ENCODE peak calls at places on chromosomes 3 and 15, in ten cellular contexts. G, N, H, Y, S, P, E, K, M and J are unnamed samples.

GRCh38 chr15:51267047-51267713 is 71.2 kb downstream of the CYP19A1 start:
- DNase-seq in K (no peak), E (peak; percentile 19), M (peak; percentile 26), N (no peak), H (no peak), P (peak; percentile 56), S (no peak), G (peak; percentile 25), Y (no peak), J (no peak)

GRCh38 chr3:187139126-187139894 is at the start of gene RPL39L:
- DNase-seq in E (peak; percentile 70), H (peak; percentile 66), P (peak; percentile 84), S (peak; percentile 95), N (peak; percentile 96), Y (peak; percentile 87), K (no peak), M (peak; percentile 85), G (peak; percentile 97), J (peak; percentile 96)

GRCh38 chr3:143063018-143063417 is 56.6 kb upstream of the CHST2 start:
- DNase-seq in S (no peak), P (no peak), G (no peak), M (no peak), Y (no peak), E (no peak), K (no peak), N (no peak), H (no peak), J (no peak)

GRCh38 chr15:100043069-100043641 is 298.6 kb downstream of the ADAMTS17 start:
- DNase-seq in Y (peak; percentile 42), H (no peak), S (no peak), E (no peak), N (no peak), P (no peak), K (no peak), M (no peak), G (no peak), J (no peak)

GRCh38 chr3:104291437-104291851 is 1075.3 kb upstream of the ALCAM start:
- DNase-seq in E (no peak), K (no peak), H (no peak), G (no peak), N (no peak), Y (no peak), M (no peak), P (no peak), S (no peak), J (no peak)

GRCh38 chr3:149181179-149181578 is 40.5 kb downstream of the CP start:
- DNase-seq in P (no peak), K (no peak), M (no peak), Y (no peak), S (no peak), G (no peak), H (no peak), N (no peak), E (no peak), J (no peak)

GRCh38 chr3:143608966-143609365 is 239.3 kb downstream of the SLC9A9 start:
- DNase-seq in G (no peak), P (no peak), E (no peak), K (no peak), H (no peak), N (no peak), S (no peak), Y (no peak), M (no peak), J (no peak)

GRCh38 chr3:195853930-195854478 is 42.3 kb upstream of the MUC4 start:
- DNase-seq in H (no peak), N (no peak), P (no peak), Y (no peak), K (no peak), M (no peak), G (no peak), E (no peak), S (no peak), J (no peak)

GRCh38 chr3:105970283-105970682 is 101.5 kb upstream of the CBLB start:
- DNase-seq in P (no peak), S (no peak), M (no peak), H (no peak), Y (peak; percentile 17), N (no peak), E (peak; percentile 10), G (no peak), K (no peak), J (no peak)

GRCh38 chr3:70972855-70973254 is 610.7 kb downstream of the FOXP1 start:
- DNase-seq in Y (no peak), N (no peak), P (no peak), K (no peak), H (no peak), G (no peak), S (no peak), E (no peak), M (no peak), J (no peak)

GRCh38 chr3:122415104-122415744 is 638 bp downstream of the WDR5B start:
- DNase-seq in K (peak; percentile 14), H (no peak), Y (peak; percentile 43), S (peak; percentile 69), P (peak; percentile 18), G (peak; percentile 60), E (peak; percentile 69), N (peak; percentile 18), M (peak; percentile 27), J (peak; percentile 73)

GRCh38 chr15:89746386-89746974 is 4.6 kb downstream of the MESP1 start:
- DNase-seq in K (no peak), E (no peak), S (no peak), P (no peak), Y (peak; percentile 35), N (no peak), H (no peak), G (no peak), M (no peak), J (no peak)

GRCh38 chr3:119492128-119492527 is 6.2 kb upstream of the TIMMDC1 start:
- DNase-seq in S (no peak), K (no peak), P (no peak), E (no peak), H (no peak), N (no peak), M (no peak), Y (no peak), G (no peak), J (no peak)

GRCh38 chr3:18847583-18848197 is 300.6 kb upstream of the KCNH8 start:
- DNase-seq in S (peak; percentile 14), N (no peak), M (no peak), K (no peak), G (peak; percentile 22), Y (peak; percentile 22), P (no peak), H (no peak), E (no peak), J (no peak)
- TF ChIP-seq CTCF in S (peak; percentile 34), N (peak; percentile 44), M (peak; percentile 76), K (no peak), G (no peak), Y (peak; percentile 29), P (peak; percentile 44), H (peak; percentile 54), E (peak; percentile 4), J (peak; percentile 66)

GRCh38 chr3:128452120-128452519 is 14.6 kb downstream of the DNAJB8 start:
- DNase-seq in E (no peak), N (no peak), P (no peak), M (no peak), H (no peak), S (no peak), K (no peak), G (no peak), Y (no peak), J (no peak)

GRCh38 chr3:128452678-128453275 is 13.9 kb downstream of the DNAJB8 start:
- DNase-seq in M (no peak), H (no peak), P (no peak), Y (no peak), K (no peak), S (no peak), E (no peak), N (no peak), G (no peak), J (no peak)

GRCh38 chr3:128448491-128448890 is 18.2 kb downstream of the DNAJB8 start:
- DNase-seq in N (no peak), Y (no peak), P (no peak), K (no peak), H (no peak), G (no peak), M (no peak), S (no peak), E (no peak), J (peak; percentile 44)

GRCh38 chr3:128447561-128448013 is 19.1 kb downstream of the DNAJB8 start:
- DNase-seq in E (no peak), K (no peak), S (peak; percentile 43), P (no peak), N (no peak), H (no peak), M (no peak), G (no peak), Y (no peak), J (peak; percentile 90)

DNA sequence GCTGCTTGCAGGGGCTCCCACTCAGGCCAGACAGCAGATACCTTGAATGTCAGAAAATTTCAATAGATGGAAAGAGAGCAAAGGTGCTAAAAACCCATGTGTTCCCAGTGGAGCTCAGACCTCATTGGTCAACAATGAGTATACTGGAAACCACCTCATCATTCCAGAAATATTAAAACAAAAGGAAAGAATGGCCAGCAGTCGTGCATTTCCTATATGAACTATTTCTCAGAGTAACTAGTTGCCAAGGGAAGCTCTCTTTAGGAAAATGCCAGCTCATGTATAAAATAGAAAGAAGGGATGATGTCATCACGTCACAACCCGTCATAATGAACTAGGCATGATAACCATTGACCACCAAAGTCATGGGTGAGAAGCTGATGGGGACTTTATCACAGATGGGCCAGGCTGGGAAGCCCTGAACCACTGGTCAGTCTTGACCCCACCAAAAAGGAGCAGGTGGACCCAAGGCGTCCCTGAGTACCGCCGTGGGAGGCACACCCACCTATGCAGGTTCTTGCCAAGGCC is 17.5 kb downstream of the DNAJB8 start:
- DNase-seq in E (no peak), S (no peak), H (no peak), G (no peak), M (no peak), P (no peak), N (no peak), Y (no peak), K (no peak), J (peak; percentile 24)
- TF ChIP-seq CTCF in E (no peak), S (no peak), H (no peak), G (no peak), M (no peak), P (no peak), N (no peak), Y (no peak), K (no peak), J (no peak)

GRCh38 chr3:164030194-164030593 is 1048.1 kb downstream of the SI start:
- DNase-seq in G (no peak), K (no peak), H (no peak), M (no peak), S (no peak), Y (no peak), N (no peak), E (no peak), P (no peak), J (no peak)
- TF ChIP-seq CTCF in G (no peak), K (no peak), H (no peak), M (no peak), S (no peak), Y (no peak), N (no peak), E (no peak), P (no peak), J (no peak)

DNA sequence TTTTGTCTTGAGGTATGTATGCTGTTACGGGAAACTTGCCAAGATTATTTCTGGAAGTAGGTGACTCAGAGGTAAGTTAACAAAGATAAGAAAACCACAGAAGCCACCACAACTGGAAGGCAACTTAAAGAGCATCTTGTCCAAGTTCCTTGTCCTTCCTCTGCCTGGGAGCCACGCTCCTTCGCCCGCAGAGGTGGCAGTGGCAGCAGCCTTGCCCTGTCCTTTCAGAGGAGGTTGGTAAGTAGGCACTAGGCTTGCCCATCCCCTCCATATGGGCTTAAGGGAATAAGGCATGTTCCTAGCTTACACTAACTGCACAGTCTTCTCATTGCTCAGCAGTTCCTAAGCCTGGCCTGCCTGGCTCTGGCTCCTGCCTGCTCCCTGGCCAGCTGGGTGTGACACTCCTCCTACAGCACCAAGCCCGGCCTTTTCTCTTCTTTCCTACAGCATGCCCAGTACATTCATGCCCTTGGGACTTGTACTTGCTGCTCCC is 48.0 kb upstream of the RAB6B start:
- DNase-seq in Y (peak; percentile 63), G (no peak), M (no peak), K (no peak), E (no peak), P (no peak), N (no peak), H (no peak), S (no peak), J (no peak)
- TF ChIP-seq CTCF in Y (no peak), G (no peak), M (no peak), K (no peak), E (no peak), P (no peak), N (no peak), H (no peak), S (no peak), J (no peak)